ENCODE peak calls at places on chromosomes 5 and 9, in seven cellular contexts. One of them, this sample, is unnamed.

GRCh38 chr5:168667301-168667859 is 88.2 kb upstream of the PANK3 start:
- DNase-seq in fibroblast of pulmonary artery: no peak
- DNase-seq in mammary epithelial cell: no peak
- DNase-seq in HCT116: no peak
- DNase-seq in psoas muscle: no peak
- DNase-seq in upper lobe of right lung: no peak
- DNase-seq in CD8-positive, alpha-beta T cell: no peak
- DNase-seq in this sample: no peak

GRCh38 chr9:93128715-93129224 is 5.3 kb downstream of the NINJ1 start:
- DNase-seq in fibroblast of pulmonary artery: no peak
- DNase-seq in mammary epithelial cell: no peak
- DNase-seq in HCT116: no peak
- DNase-seq in psoas muscle: no peak
- DNase-seq in upper lobe of right lung: no peak
- DNase-seq in CD8-positive, alpha-beta T cell: no peak
- DNase-seq in this sample: no peak

GRCh38 chr9:20199111-20199510 is 410.3 kb upstream of the SLC24A2 start:
- DNase-seq in fibroblast of pulmonary artery: no peak
- DNase-seq in mammary epithelial cell: no peak
- DNase-seq in HCT116: no peak
- DNase-seq in psoas muscle: no peak
- DNase-seq in upper lobe of right lung: no peak
- DNase-seq in CD8-positive, alpha-beta T cell: no peak
- DNase-seq in this sample: peak

GRCh38 chr9:121288874-121289553 is 21.1 kb downstream of the GSN start:
- DNase-seq in fibroblast of pulmonary artery: peak
- DNase-seq in mammary epithelial cell: peak
- DNase-seq in HCT116: no peak
- DNase-seq in psoas muscle: peak
- DNase-seq in upper lobe of right lung: peak
- DNase-seq in CD8-positive, alpha-beta T cell: no peak
- DNase-seq in this sample: peak

GRCh38 chr5:105640328-105640727 is 2030.4 kb downstream of the EFNA5 start:
- DNase-seq in fibroblast of pulmonary artery: no peak
- DNase-seq in mammary epithelial cell: no peak
- DNase-seq in HCT116: no peak
- DNase-seq in psoas muscle: no peak
- DNase-seq in upper lobe of right lung: peak
- DNase-seq in CD8-positive, alpha-beta T cell: no peak
- DNase-seq in this sample: no peak

GRCh38 chr5:106587-106986 is 14.6 kb downstream of the PLEKHG4B start:
- DNase-seq in fibroblast of pulmonary artery: no peak
- DNase-seq in mammary epithelial cell: no peak
- DNase-seq in HCT116: no peak
- DNase-seq in psoas muscle: no peak
- DNase-seq in upper lobe of right lung: no peak
- DNase-seq in CD8-positive, alpha-beta T cell: no peak
- DNase-seq in this sample: no peak

GRCh38 chr5:139635191-139635590 is 13.0 kb upstream of the CXXC5 start:
- DNase-seq in fibroblast of pulmonary artery: no peak
- DNase-seq in mammary epithelial cell: no peak
- DNase-seq in HCT116: no peak
- DNase-seq in psoas muscle: no peak
- DNase-seq in upper lobe of right lung: no peak
- DNase-seq in CD8-positive, alpha-beta T cell: no peak
- DNase-seq in this sample: no peak

GRCh38 chr9:138104251-138105122 is 226.9 kb downstream of the CACNA1B start:
- DNase-seq in fibroblast of pulmonary artery: no peak
- DNase-seq in mammary epithelial cell: no peak
- DNase-seq in HCT116: no peak
- DNase-seq in psoas muscle: no peak
- DNase-seq in upper lobe of right lung: peak
- DNase-seq in CD8-positive, alpha-beta T cell: no peak
- DNase-seq in this sample: no peak

GRCh38 chr5:71937906-71938698 is 169.2 kb upstream of the MAP1B start:
- DNase-seq in fibroblast of pulmonary artery: no peak
- DNase-seq in mammary epithelial cell: no peak
- DNase-seq in HCT116: no peak
- DNase-seq in psoas muscle: no peak
- DNase-seq in upper lobe of right lung: no peak
- DNase-seq in CD8-positive, alpha-beta T cell: no peak
- DNase-seq in this sample: no peak

GRCh38 chr5:40738502-40738901 is 17.3 kb downstream of the TTC33 start:
- DNase-seq in fibroblast of pulmonary artery: no peak
- DNase-seq in mammary epithelial cell: no peak
- DNase-seq in HCT116: no peak
- DNase-seq in psoas muscle: no peak
- DNase-seq in upper lobe of right lung: no peak
- DNase-seq in CD8-positive, alpha-beta T cell: no peak
- DNase-seq in this sample: no peak

GRCh38 chr9:96140401-96141180 is 161.4 kb downstream of the HSD17B3 start:
- DNase-seq in fibroblast of pulmonary artery: no peak
- DNase-seq in mammary epithelial cell: no peak
- DNase-seq in HCT116: no peak
- DNase-seq in psoas muscle: no peak
- DNase-seq in upper lobe of right lung: no peak
- DNase-seq in CD8-positive, alpha-beta T cell: no peak
- DNase-seq in this sample: no peak

GRCh38 chr5:114716955-114717354 is 355.1 kb downstream of the KCNN2 start:
- DNase-seq in fibroblast of pulmonary artery: no peak
- DNase-seq in mammary epithelial cell: no peak
- DNase-seq in HCT116: no peak
- DNase-seq in psoas muscle: no peak
- DNase-seq in upper lobe of right lung: no peak
- DNase-seq in CD8-positive, alpha-beta T cell: no peak
- DNase-seq in this sample: no peak

GRCh38 chr5:142650060-142650459 is 35.8 kb downstream of the FGF1 start:
- DNase-seq in fibroblast of pulmonary artery: no peak
- DNase-seq in mammary epithelial cell: no peak
- DNase-seq in HCT116: no peak
- DNase-seq in psoas muscle: no peak
- DNase-seq in upper lobe of right lung: no peak
- DNase-seq in CD8-positive, alpha-beta T cell: no peak
- DNase-seq in this sample: no peak

GRCh38 chr5:10866913-10867312 is 105.9 kb upstream of the DAP start:
- DNase-seq in fibroblast of pulmonary artery: no peak
- DNase-seq in mammary epithelial cell: no peak
- DNase-seq in HCT116: no peak
- DNase-seq in psoas muscle: no peak
- DNase-seq in upper lobe of right lung: no peak
- DNase-seq in CD8-positive, alpha-beta T cell: no peak
- DNase-seq in this sample: no peak
- TF ChIP-seq CTCF in fibroblast of pulmonary artery: peak
- TF ChIP-seq CTCF in mammary epithelial cell: no peak
- TF ChIP-seq CTCF in HCT116: no peak
- TF ChIP-seq CTCF in psoas muscle: no peak
- TF ChIP-seq CTCF in upper lobe of right lung: peak
- TF ChIP-seq CTCF in CD8-positive, alpha-beta T cell: no peak
- TF ChIP-seq CTCF in this sample: no peak

GRCh38 chr9:131423171-131423581 is 29.3 kb downstream of the PRRC2B start:
- DNase-seq in fibroblast of pulmonary artery: peak
- DNase-seq in mammary epithelial cell: peak
- DNase-seq in HCT116: no peak
- DNase-seq in psoas muscle: peak
- DNase-seq in upper lobe of right lung: no peak
- DNase-seq in CD8-positive, alpha-beta T cell: no peak
- DNase-seq in this sample: peak
- H3K4me3 ChIP-seq in fibroblast of pulmonary artery: no peak
- H3K4me3 ChIP-seq in mammary epithelial cell: no peak
- H3K4me3 ChIP-seq in HCT116: no peak
- H3K4me3 ChIP-seq in psoas muscle: peak
- H3K4me3 ChIP-seq in upper lobe of right lung: no peak
- H3K4me3 ChIP-seq in CD8-positive, alpha-beta T cell: no peak
- H3K4me3 ChIP-seq in this sample: no peak

GRCh38 chr9:129486496-129487306 is 134.2 kb downstream of the C9orf50 start:
- DNase-seq in fibroblast of pulmonary artery: peak
- DNase-seq in mammary epithelial cell: no peak
- DNase-seq in HCT116: no peak
- DNase-seq in psoas muscle: peak
- DNase-seq in upper lobe of right lung: peak
- DNase-seq in CD8-positive, alpha-beta T cell: no peak
- DNase-seq in this sample: no peak
- TF ChIP-seq CTCF in fibroblast of pulmonary artery: no peak
- TF ChIP-seq CTCF in mammary epithelial cell: no peak
- TF ChIP-seq CTCF in HCT116: no peak
- TF ChIP-seq CTCF in psoas muscle: no peak
- TF ChIP-seq CTCF in upper lobe of right lung: no peak
- TF ChIP-seq CTCF in CD8-positive, alpha-beta T cell: no peak
- TF ChIP-seq CTCF in this sample: no peak

GRCh38 chr5:6716634-6717149 is 3.5 kb downstream of the TENT4A start:
- DNase-seq in fibroblast of pulmonary artery: no peak
- DNase-seq in mammary epithelial cell: no peak
- DNase-seq in HCT116: no peak
- DNase-seq in psoas muscle: no peak
- DNase-seq in upper lobe of right lung: peak
- DNase-seq in CD8-positive, alpha-beta T cell: no peak
- DNase-seq in this sample: no peak

GRCh38 chr5:6717247-6717646 is 4.0 kb downstream of the TENT4A start:
- DNase-seq in fibroblast of pulmonary artery: no peak
- DNase-seq in mammary epithelial cell: no peak
- DNase-seq in HCT116: no peak
- DNase-seq in psoas muscle: no peak
- DNase-seq in upper lobe of right lung: no peak
- DNase-seq in CD8-positive, alpha-beta T cell: no peak
- DNase-seq in this sample: no peak

GRCh38 chr5:6715271-6715670 is 2.0 kb downstream of the TENT4A start:
- DNase-seq in fibroblast of pulmonary artery: no peak
- DNase-seq in mammary epithelial cell: no peak
- DNase-seq in HCT116: no peak
- DNase-seq in psoas muscle: no peak
- DNase-seq in upper lobe of right lung: no peak
- DNase-seq in CD8-positive, alpha-beta T cell: no peak
- DNase-seq in this sample: no peak

GRCh38 chr5:6714221-6715041 is 1.2 kb downstream of the TENT4A start:
- DNase-seq in fibroblast of pulmonary artery: no peak
- DNase-seq in mammary epithelial cell: no peak
- DNase-seq in HCT116: no peak
- DNase-seq in psoas muscle: peak
- DNase-seq in upper lobe of right lung: peak
- DNase-seq in CD8-positive, alpha-beta T cell: no peak
- DNase-seq in this sample: no peak

GRCh38 chr5:6715758-6716633 is 2.8 kb downstream of the TENT4A start:
- DNase-seq in fibroblast of pulmonary artery: no peak
- DNase-seq in mammary epithelial cell: no peak
- DNase-seq in HCT116: no peak
- DNase-seq in psoas muscle: no peak
- DNase-seq in upper lobe of right lung: peak
- DNase-seq in CD8-positive, alpha-beta T cell: no peak
- DNase-seq in this sample: peak
- H3K4me3 ChIP-seq in fibroblast of pulmonary artery: peak
- H3K4me3 ChIP-seq in mammary epithelial cell: peak
- H3K4me3 ChIP-seq in HCT116: peak
- H3K4me3 ChIP-seq in psoas muscle: peak
- H3K4me3 ChIP-seq in upper lobe of right lung: peak
- H3K4me3 ChIP-seq in CD8-positive, alpha-beta T cell: peak
- H3K4me3 ChIP-seq in this sample: peak

GRCh38 chr5:174044451-174044850 is 1.1 kb upstream of the NSG2 start:
- DNase-seq in fibroblast of pulmonary artery: no peak
- DNase-seq in mammary epithelial cell: no peak
- DNase-seq in HCT116: no peak
- DNase-seq in psoas muscle: no peak
- DNase-seq in upper lobe of right lung: no peak
- DNase-seq in CD8-positive, alpha-beta T cell: no peak
- DNase-seq in this sample: no peak

GRCh38 chr5:174044855-174045254 is 651 bp upstream of the NSG2 start:
- DNase-seq in fibroblast of pulmonary artery: no peak
- DNase-seq in mammary epithelial cell: no peak
- DNase-seq in HCT116: no peak
- DNase-seq in psoas muscle: no peak
- DNase-seq in upper lobe of right lung: no peak
- DNase-seq in CD8-positive, alpha-beta T cell: no peak
- DNase-seq in this sample: no peak

GRCh38 chr5:174046558-174046957 is 1.1 kb downstream of the NSG2 start:
- DNase-seq in fibroblast of pulmonary artery: no peak
- DNase-seq in mammary epithelial cell: no peak
- DNase-seq in HCT116: no peak
- DNase-seq in psoas muscle: no peak
- DNase-seq in upper lobe of right lung: no peak
- DNase-seq in CD8-positive, alpha-beta T cell: no peak
- DNase-seq in this sample: no peak

GRCh38 chr5:174047472-174047871 is 2.0 kb downstream of the NSG2 start:
- DNase-seq in fibroblast of pulmonary artery: no peak
- DNase-seq in mammary epithelial cell: no peak
- DNase-seq in HCT116: no peak
- DNase-seq in psoas muscle: no peak
- DNase-seq in upper lobe of right lung: no peak
- DNase-seq in CD8-positive, alpha-beta T cell: no peak
- DNase-seq in this sample: no peak

GRCh38 chr5:174045470-174046025 is at the start of gene NSG2:
- DNase-seq in fibroblast of pulmonary artery: peak
- DNase-seq in mammary epithelial cell: peak
- DNase-seq in HCT116: peak
- DNase-seq in psoas muscle: peak
- DNase-seq in upper lobe of right lung: peak
- DNase-seq in CD8-positive, alpha-beta T cell: no peak
- DNase-seq in this sample: peak
- TF ChIP-seq CTCF in fibroblast of pulmonary artery: peak
- TF ChIP-seq CTCF in mammary epithelial cell: peak
- TF ChIP-seq CTCF in HCT116: peak
- TF ChIP-seq CTCF in psoas muscle: peak
- TF ChIP-seq CTCF in upper lobe of right lung: peak
- TF ChIP-seq CTCF in CD8-positive, alpha-beta T cell: no peak
- TF ChIP-seq CTCF in this sample: peak

DNA sequence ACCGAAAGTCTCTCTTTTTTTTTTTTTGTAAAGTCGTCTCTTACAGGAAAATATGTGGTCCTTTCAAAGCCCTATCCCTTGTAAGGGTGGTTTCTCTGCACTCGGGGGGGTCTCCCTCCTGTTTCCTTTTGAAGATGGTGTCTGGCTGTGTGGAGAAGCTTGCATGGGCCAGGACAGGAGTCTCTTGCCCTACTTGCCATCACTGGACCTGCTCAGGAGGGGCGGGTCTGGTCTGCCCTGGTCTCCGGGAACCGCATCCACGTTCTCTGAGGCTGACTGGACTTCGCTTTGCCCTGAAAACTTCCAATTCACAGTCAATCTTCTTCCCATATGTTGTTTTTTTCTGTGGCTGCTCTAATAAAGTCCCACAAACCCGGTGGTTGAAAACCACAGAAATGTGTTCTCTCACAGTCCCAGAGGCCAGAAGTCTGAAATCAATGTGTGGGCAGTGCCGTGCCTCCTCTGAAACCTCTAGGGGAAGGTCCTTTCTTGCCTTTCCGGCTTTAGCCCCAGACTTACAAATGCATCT is 92.9 kb upstream of the IER5L start:
- DNase-seq in fibroblast of pulmonary artery: peak
- DNase-seq in mammary epithelial cell: peak
- DNase-seq in HCT116: no peak
- DNase-seq in psoas muscle: peak
- DNase-seq in upper lobe of right lung: peak
- DNase-seq in CD8-positive, alpha-beta T cell: no peak
- DNase-seq in this sample: no peak
- H3K4me3 ChIP-seq in fibroblast of pulmonary artery: no peak
- H3K4me3 ChIP-seq in mammary epithelial cell: no peak
- H3K4me3 ChIP-seq in HCT116: no peak
- H3K4me3 ChIP-seq in psoas muscle: no peak
- H3K4me3 ChIP-seq in upper lobe of right lung: no peak
- H3K4me3 ChIP-seq in CD8-positive, alpha-beta T cell: peak
- H3K4me3 ChIP-seq in this sample: no peak